ENCODE peak calls at places on chromosomes 11 and 22, in six cellular contexts. One of them, this sample, is unnamed.

GRCh38 chr11:103862827-103863213 is 173.6 kb upstream of the DDI1 start:
- DNase-seq in natural killer cell: no peak
- DNase-seq in mammary epithelial cell: no peak
- DNase-seq in stomach: no peak
- DNase-seq in neural progenitor cell: peak; percentile 13
- DNase-seq in H9: peak; percentile 35
- DNase-seq in this sample: no peak

GRCh38 chr11:46977038-46977818 is 40.7 kb downstream of the CSTPP1 start:
- DNase-seq in natural killer cell: no peak
- DNase-seq in mammary epithelial cell: no peak
- DNase-seq in stomach: no peak
- DNase-seq in neural progenitor cell: peak; percentile 72
- DNase-seq in H9: peak; percentile 51
- DNase-seq in this sample: no peak

GRCh38 chr11:69013009-69013951 is at the start of gene MRGPRF:
- DNase-seq in natural killer cell: no peak
- DNase-seq in mammary epithelial cell: no peak
- DNase-seq in stomach: peak; percentile 67
- DNase-seq in neural progenitor cell: peak; percentile 70
- DNase-seq in H9: peak; percentile 75
- DNase-seq in this sample: no peak

GRCh38 chr11:124879999-124880611 is 14.9 kb downstream of the ROBO3 start:
- DNase-seq in natural killer cell: no peak
- DNase-seq in mammary epithelial cell: no peak
- DNase-seq in stomach: no peak
- DNase-seq in neural progenitor cell: no peak
- DNase-seq in H9: peak; percentile 24
- DNase-seq in this sample: no peak

GRCh38 chr22:35630387-35630793 is 13.3 kb upstream of the MB start:
- DNase-seq in natural killer cell: no peak
- DNase-seq in mammary epithelial cell: peak; percentile 42
- DNase-seq in stomach: no peak
- DNase-seq in neural progenitor cell: peak; percentile 18
- DNase-seq in H9: peak; percentile 57
- DNase-seq in this sample: no peak

GRCh38 chr11:111344032-111344431 is 35.0 kb downstream of the POU2AF1 start:
- DNase-seq in natural killer cell: no peak
- DNase-seq in mammary epithelial cell: peak; percentile 12
- DNase-seq in stomach: no peak
- DNase-seq in neural progenitor cell: no peak
- DNase-seq in H9: no peak
- DNase-seq in this sample: no peak

GRCh38 chr11:6206456-6207180 is 1.3 kb downstream of the C11orf42 start:
- DNase-seq in natural killer cell: no peak
- DNase-seq in mammary epithelial cell: no peak
- DNase-seq in stomach: no peak
- DNase-seq in neural progenitor cell: no peak
- DNase-seq in H9: no peak
- DNase-seq in this sample: no peak

GRCh38 chr11:69803604-69804218 is 15.5 kb downstream of the FGF3 start:
- DNase-seq in natural killer cell: no peak
- DNase-seq in mammary epithelial cell: no peak
- DNase-seq in stomach: no peak
- DNase-seq in neural progenitor cell: no peak
- DNase-seq in H9: no peak
- DNase-seq in this sample: no peak

GRCh38 chr11:109609454-109610185 is 187.6 kb downstream of the C11orf87 start:
- DNase-seq in natural killer cell: no peak
- DNase-seq in mammary epithelial cell: no peak
- DNase-seq in stomach: no peak
- DNase-seq in neural progenitor cell: no peak
- DNase-seq in H9: no peak
- DNase-seq in this sample: no peak

GRCh38 chr11:102837151-102837550 is 6.3 kb downstream of the MMP3 start:
- DNase-seq in natural killer cell: no peak
- DNase-seq in mammary epithelial cell: no peak
- DNase-seq in stomach: no peak
- DNase-seq in neural progenitor cell: no peak
- DNase-seq in H9: no peak
- DNase-seq in this sample: no peak

GRCh38 chr11:33933607-33934006 is 41.7 kb upstream of the LMO2 start:
- DNase-seq in natural killer cell: no peak
- DNase-seq in mammary epithelial cell: no peak
- DNase-seq in stomach: no peak
- DNase-seq in neural progenitor cell: no peak
- DNase-seq in H9: no peak
- DNase-seq in this sample: no peak

GRCh38 chr11:78961938-78962701 is 387.5 kb upstream of the NARS2 start:
- DNase-seq in natural killer cell: no peak
- DNase-seq in mammary epithelial cell: no peak
- DNase-seq in stomach: no peak
- DNase-seq in neural progenitor cell: peak; percentile 97
- DNase-seq in H9: peak; percentile 91
- DNase-seq in this sample: no peak

GRCh38 chr11:78957481-78958245 is 383.0 kb upstream of the NARS2 start:
- DNase-seq in natural killer cell: no peak
- DNase-seq in mammary epithelial cell: peak; percentile 57
- DNase-seq in stomach: no peak
- DNase-seq in neural progenitor cell: no peak
- DNase-seq in H9: no peak
- DNase-seq in this sample: no peak

GRCh38 chr11:78958444-78958843 is 383.8 kb upstream of the NARS2 start:
- DNase-seq in natural killer cell: no peak
- DNase-seq in mammary epithelial cell: no peak
- DNase-seq in stomach: no peak
- DNase-seq in neural progenitor cell: no peak
- DNase-seq in H9: no peak
- DNase-seq in this sample: no peak

DNA sequence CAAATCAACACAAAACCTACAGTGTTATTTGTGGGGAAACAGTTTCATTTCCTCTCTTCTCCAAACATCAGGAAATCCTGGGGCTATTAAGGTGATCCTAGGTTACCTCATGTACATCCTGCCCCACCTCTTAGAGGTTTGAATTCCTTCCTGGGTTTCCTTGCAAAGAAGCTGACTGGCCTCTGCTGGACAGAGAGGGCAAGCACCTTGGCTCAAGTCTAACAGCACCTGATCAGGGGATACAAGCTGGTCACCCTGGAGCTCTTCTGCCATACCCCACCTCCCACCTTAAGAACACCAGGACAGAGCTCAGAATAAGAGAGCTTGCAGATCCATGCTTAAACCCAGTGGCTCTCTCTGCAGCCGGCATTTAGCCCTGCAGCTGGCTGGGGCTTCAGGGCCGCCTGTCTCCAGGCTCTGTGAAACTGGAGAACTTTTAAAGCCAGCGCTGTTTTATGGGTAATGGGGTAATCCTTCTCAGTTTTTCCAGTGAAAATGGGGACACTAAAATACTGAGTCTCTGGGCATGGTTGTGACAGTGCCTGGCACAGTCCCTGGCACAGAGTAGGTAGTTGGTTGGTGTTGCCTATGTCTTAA is 386.6 kb upstream of the NARS2 start:
- DNase-seq in natural killer cell: no peak
- DNase-seq in mammary epithelial cell: peak; percentile 60
- DNase-seq in stomach: peak; percentile 28
- DNase-seq in neural progenitor cell: peak; percentile 68
- DNase-seq in H9: peak; percentile 87
- DNase-seq in this sample: no peak
- TF ChIP-seq CTCF in natural killer cell: no peak
- TF ChIP-seq CTCF in mammary epithelial cell: peak; percentile 88
- TF ChIP-seq CTCF in stomach: no peak
- TF ChIP-seq CTCF in neural progenitor cell: peak; percentile 64
- TF ChIP-seq CTCF in H9: peak; percentile 76
- TF ChIP-seq CTCF in this sample: no peak

DNA sequence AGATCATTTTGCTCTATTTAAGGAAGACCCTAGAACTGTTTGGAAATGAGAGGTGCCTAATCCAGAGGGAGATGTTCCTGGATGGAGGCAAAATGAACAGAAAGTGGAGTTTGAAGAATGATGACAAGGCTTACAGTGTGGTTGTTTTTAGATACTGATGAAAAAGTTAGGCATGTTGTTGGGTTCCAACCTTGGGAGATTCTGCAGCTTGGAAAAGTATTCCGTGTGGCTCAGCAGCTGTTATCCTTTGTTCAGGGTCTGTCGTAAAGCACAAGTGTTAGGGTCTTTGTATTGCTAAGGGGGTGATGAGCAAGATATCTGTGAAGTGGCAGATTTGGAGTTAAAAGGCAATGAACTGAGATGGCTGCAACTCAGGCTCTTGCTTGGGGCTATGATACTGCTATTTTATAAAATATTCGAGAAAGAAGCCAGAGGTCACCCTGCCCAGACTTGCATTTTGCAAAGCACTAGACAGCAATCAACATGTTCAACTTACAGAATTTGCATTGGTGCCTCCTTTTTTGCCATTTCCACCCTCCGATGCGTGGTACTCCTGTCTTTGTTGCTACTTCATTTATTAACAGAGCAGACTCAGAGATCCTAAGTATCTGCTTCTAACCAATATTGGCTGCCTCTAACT is 45.3 kb upstream of the POGLUT3 start:
- DNase-seq in natural killer cell: no peak
- DNase-seq in mammary epithelial cell: no peak
- DNase-seq in stomach: no peak
- DNase-seq in neural progenitor cell: no peak
- DNase-seq in H9: no peak
- DNase-seq in this sample: no peak
- TF ChIP-seq CTCF in natural killer cell: no peak
- TF ChIP-seq CTCF in mammary epithelial cell: no peak
- TF ChIP-seq CTCF in stomach: no peak
- TF ChIP-seq CTCF in neural progenitor cell: no peak
- TF ChIP-seq CTCF in H9: no peak
- TF ChIP-seq CTCF in this sample: no peak

GRCh38 chr11:72721689-72722049 is 30.5 kb downstream of the ARAP1 start:
- DNase-seq in natural killer cell: peak; percentile 73
- DNase-seq in mammary epithelial cell: no peak
- DNase-seq in stomach: peak; percentile 40
- DNase-seq in neural progenitor cell: no peak
- DNase-seq in H9: no peak
- DNase-seq in this sample: peak; percentile 28

GRCh38 chr11:72720806-72721205 is 31.4 kb downstream of the ARAP1 start:
- DNase-seq in natural killer cell: no peak
- DNase-seq in mammary epithelial cell: no peak
- DNase-seq in stomach: no peak
- DNase-seq in neural progenitor cell: no peak
- DNase-seq in H9: no peak
- DNase-seq in this sample: no peak

GRCh38 chr11:72723508-72723907 is 28.7 kb downstream of the ARAP1 start:
- DNase-seq in natural killer cell: no peak
- DNase-seq in mammary epithelial cell: no peak
- DNase-seq in stomach: peak; percentile 53
- DNase-seq in neural progenitor cell: no peak
- DNase-seq in H9: no peak
- DNase-seq in this sample: no peak

GRCh38 chr11:72721276-72721675 is 30.9 kb downstream of the ARAP1 start:
- DNase-seq in natural killer cell: no peak
- DNase-seq in mammary epithelial cell: no peak
- DNase-seq in stomach: no peak
- DNase-seq in neural progenitor cell: no peak
- DNase-seq in H9: no peak
- DNase-seq in this sample: no peak

GRCh38 chr11:72722050-72722748 is 30.0 kb downstream of the ARAP1 start:
- DNase-seq in natural killer cell: peak; percentile 85
- DNase-seq in mammary epithelial cell: peak; percentile 84
- DNase-seq in stomach: peak; percentile 91
- DNase-seq in neural progenitor cell: peak; percentile 66
- DNase-seq in H9: peak; percentile 82
- DNase-seq in this sample: peak; percentile 78
- TF ChIP-seq CTCF in natural killer cell: no peak
- TF ChIP-seq CTCF in mammary epithelial cell: no peak
- TF ChIP-seq CTCF in stomach: no peak
- TF ChIP-seq CTCF in neural progenitor cell: no peak
- TF ChIP-seq CTCF in H9: no peak
- TF ChIP-seq CTCF in this sample: no peak

GRCh38 chr11:898160-898517 is 12.5 kb downstream of the CHID1 start:
- DNase-seq in natural killer cell: no peak
- DNase-seq in mammary epithelial cell: no peak
- DNase-seq in stomach: no peak
- DNase-seq in neural progenitor cell: peak; percentile 73
- DNase-seq in H9: peak; percentile 58
- DNase-seq in this sample: no peak
- TF ChIP-seq CTCF in natural killer cell: no peak
- TF ChIP-seq CTCF in mammary epithelial cell: peak; percentile 38
- TF ChIP-seq CTCF in stomach: no peak
- TF ChIP-seq CTCF in neural progenitor cell: peak; percentile 44
- TF ChIP-seq CTCF in H9: peak; percentile 41
- TF ChIP-seq CTCF in this sample: no peak

DNA sequence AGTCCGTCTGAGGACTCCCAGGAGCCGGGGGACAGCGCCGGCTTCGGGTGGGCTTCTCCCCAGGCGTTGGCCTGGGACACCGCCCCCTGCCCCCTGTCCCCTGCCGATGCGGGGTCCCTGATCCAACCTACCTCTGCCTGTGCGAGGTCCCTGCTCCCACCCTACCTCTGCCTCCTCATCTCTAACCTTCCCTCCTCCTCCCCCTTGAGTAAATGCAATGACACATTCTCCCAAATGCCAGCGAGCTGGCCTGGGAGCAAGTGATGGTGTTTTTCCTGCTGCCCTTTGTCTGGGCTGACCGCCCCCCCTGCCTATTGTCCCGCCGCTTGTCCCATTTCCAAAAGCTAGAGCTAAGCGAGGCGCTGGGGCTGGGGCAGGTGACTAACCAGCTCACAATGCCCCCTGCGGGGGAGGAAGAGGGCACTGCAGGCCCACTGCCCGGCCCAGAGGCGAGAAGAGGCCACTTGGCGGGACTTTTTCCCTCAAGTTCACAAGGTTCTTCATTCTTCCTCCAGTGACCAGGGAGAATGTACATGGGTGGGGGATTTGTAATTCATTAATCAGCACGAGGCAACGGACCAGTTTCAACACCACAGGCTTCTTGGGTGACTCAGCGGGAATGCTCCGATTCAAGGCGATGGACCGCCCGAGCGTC is 645 bp upstream of the CLCF1 start:
- DNase-seq in natural killer cell: peak; percentile 61
- DNase-seq in mammary epithelial cell: peak; percentile 97
- DNase-seq in stomach: peak; percentile 76
- DNase-seq in neural progenitor cell: peak; percentile 89
- DNase-seq in H9: peak; percentile 85
- DNase-seq in this sample: peak; percentile 63
- TF ChIP-seq CTCF in natural killer cell: peak; percentile 35
- TF ChIP-seq CTCF in mammary epithelial cell: peak; percentile 36
- TF ChIP-seq CTCF in stomach: no peak
- TF ChIP-seq CTCF in neural progenitor cell: peak; percentile 55
- TF ChIP-seq CTCF in H9: peak; percentile 50
- TF ChIP-seq CTCF in this sample: no peak

GRCh38 chr11:40867991-40868685 is 591.3 kb downstream of the LRRC4C start:
- DNase-seq in natural killer cell: no peak
- DNase-seq in mammary epithelial cell: no peak
- DNase-seq in stomach: no peak
- DNase-seq in neural progenitor cell: peak; percentile 5
- DNase-seq in H9: no peak
- DNase-seq in this sample: no peak
- TF ChIP-seq CTCF in natural killer cell: no peak
- TF ChIP-seq CTCF in mammary epithelial cell: no peak
- TF ChIP-seq CTCF in stomach: no peak
- TF ChIP-seq CTCF in neural progenitor cell: no peak
- TF ChIP-seq CTCF in H9: no peak
- TF ChIP-seq CTCF in this sample: no peak

GRCh38 chr11:77589521-77590193 is at the start of gene AQP11:
- DNase-seq in natural killer cell: peak; percentile 52
- DNase-seq in mammary epithelial cell: peak; percentile 72
- DNase-seq in stomach: peak; percentile 90
- DNase-seq in neural progenitor cell: peak; percentile 96
- DNase-seq in H9: peak; percentile 92
- DNase-seq in this sample: peak; percentile 68
- TF ChIP-seq CTCF in natural killer cell: no peak
- TF ChIP-seq CTCF in mammary epithelial cell: no peak
- TF ChIP-seq CTCF in stomach: no peak
- TF ChIP-seq CTCF in neural progenitor cell: no peak
- TF ChIP-seq CTCF in H9: no peak
- TF ChIP-seq CTCF in this sample: no peak